ENCODE peak calls at places on chromosome 10, in ten cellular contexts. T is Caki2; D is fibroblast of the aortic adventitia; O is H9; Q is HFF-Myc; P is T-helper 17 cell; E is effector memory CD8-positive, alpha-beta T cell; G is suprapubic skin; C is right cardiac atrium; X is AG08396. R is an unnamed sample.

GRCh38 chr10:116627386-116627933 is 6.7 kb downstream of the PNLIPRP2 start:
- DNase-seq in E (no peak), D (no peak), O (peak), Q (no peak), C (no peak), T (peak), X (peak), P (no peak), G (no peak), R (no peak)

GRCh38 chr10:77207182-77208165 is 430.1 kb downstream of the KCNMA1 start:
- DNase-seq in T (no peak), D (peak), O (no peak), Q (no peak), G (no peak), X (no peak), E (no peak), C (no peak), P (no peak), R (no peak)

GRCh38 chr10:125961743-125962142 is 65.4 kb downstream of the FANK1 start:
- DNase-seq in C (no peak), X (no peak), D (no peak), T (no peak), G (no peak), O (no peak), Q (no peak), P (no peak), E (no peak), R (no peak)

GRCh38 chr10:3331680-3332230 is 159.2 kb upstream of the PITRM1 start:
- DNase-seq in O (no peak), G (no peak), D (no peak), E (no peak), X (no peak), Q (no peak), P (no peak), C (no peak), T (no peak), R (no peak)

GRCh38 chr10:7260412-7260900 is 150.4 kb downstream of the SFMBT2 start:
- DNase-seq in E (no peak), O (peak), X (peak), G (no peak), Q (peak), C (peak), D (peak), T (peak), P (no peak), R (peak)

GRCh38 chr10:11012476-11012875 is 5.2 kb upstream of the CELF2 start:
- DNase-seq in D (no peak), P (no peak), T (no peak), C (no peak), Q (no peak), G (no peak), O (no peak), X (no peak), E (no peak), R (no peak)

GRCh38 chr10:43206391-43207235 is 60.3 kb downstream of the RASGEF1A start:
- DNase-seq in Q (no peak), O (peak), X (no peak), G (peak), D (no peak), T (no peak), C (peak), E (no peak), P (no peak), R (no peak)

GRCh38 chr10:132994371-132994796 is 52.0 kb upstream of the CFAP46 start:
- DNase-seq in T (no peak), Q (no peak), C (peak), G (no peak), E (no peak), P (no peak), X (peak), D (peak), O (no peak), R (no peak)

GRCh38 chr10:43138757-43139241 is 554 bp downstream of the CSGALNACT2 start:
- DNase-seq in D (peak), E (peak), Q (no peak), G (no peak), T (peak), P (peak), O (no peak), C (no peak), X (peak), R (peak)

GRCh38 chr10:28263136-28263857 is 39.6 kb downstream of the MPP7 start:
- DNase-seq in O (peak), C (no peak), T (peak), X (no peak), D (no peak), E (no peak), G (no peak), P (no peak), Q (no peak), R (no peak)

GRCh38 chr10:128044186-128044585 is 82.0 kb downstream of the MKI67 start:
- DNase-seq in X (no peak), P (no peak), C (no peak), G (no peak), D (no peak), Q (no peak), T (no peak), E (no peak), O (no peak), R (no peak)

GRCh38 chr10:28991738-28992270 is 297.1 kb upstream of the LYZL1 start:
- DNase-seq in P (no peak), D (peak), T (peak), X (peak), O (peak), G (no peak), E (peak), Q (peak), C (peak), R (peak)

GRCh38 chr10:24920907-24921881 is 31.2 kb downstream of the PRTFDC1 start:
- DNase-seq in D (peak), T (peak), O (peak), X (peak), P (no peak), C (peak), Q (peak), E (no peak), G (no peak), R (no peak)